ENCODE peak calls at places on chromosome 10, in six cellular contexts. Z, L, C, V, Y and E are unnamed samples.

GRCh38 chr10:100184426-100185219 is 1.2 kb downstream of the ERLIN1 start:
- DNase-seq in V (no peak), Y (no peak), Z (no peak), L (no peak), C (no peak), E (no peak)

GRCh38 chr10:71259815-71260501 is 47.6 kb downstream of the UNC5B start:
- DNase-seq in C (no peak), Y (no peak), L (no peak), V (no peak), Z (peak), E (no peak)

GRCh38 chr10:43077421-43078171 is 727 bp downstream of the RET start:
- DNase-seq in L (no peak), Z (no peak), V (no peak), Y (no peak), C (no peak), E (no peak)

GRCh38 chr10:68275600-68276126 is 43.8 kb upstream of the ATOH7 start:
- DNase-seq in V (no peak), Y (no peak), C (no peak), L (no peak), Z (no peak), E (no peak)

GRCh38 chr10:11813855-11814557 is 9.2 kb upstream of the PROSER2 start:
- DNase-seq in Y (no peak), V (no peak), Z (no peak), C (no peak), L (no peak), E (no peak)

GRCh38 chr10:67925449-67926005 is 41.1 kb downstream of the SIRT1 start:
- DNase-seq in Y (no peak), C (no peak), L (no peak), Z (no peak), V (no peak), E (no peak)

GRCh38 chr10:32958992-32959703 is 1.1 kb upstream of the ITGB1 start:
- DNase-seq in V (no peak), C (no peak), L (no peak), Y (no peak), Z (no peak), E (no peak)

GRCh38 chr10:44831581-44831980 is 79.6 kb upstream of the TMEM72 start:
- DNase-seq in C (no peak), L (no peak), Z (no peak), V (no peak), Y (no peak), E (no peak)

GRCh38 chr10:63438506-63439498 is 27.0 kb downstream of the JMJD1C start:
- DNase-seq in C (no peak), V (no peak), L (no peak), Y (no peak), Z (no peak), E (no peak)